ENCODE peak calls at places on chromosomes 5 and 9, in six cellular contexts. X is kidney, W is body of pancreas, M is cardiac muscle cell, Z is ovary, B is prostate gland. D is an unnamed sample.

GRCh38 chr5:61916621-61917620 is 389.1 kb upstream of the KIF2A start:
- DNase-seq in M (no peak), W (peak; percentile 25), X (no peak), B (peak; percentile 29), Z (no peak), D (no peak)

GRCh38 chr5:37716405-37716804 is 123.4 kb downstream of the GDNF start:
- DNase-seq in X (no peak), W (no peak), M (no peak), B (no peak), Z (no peak), D (no peak)

GRCh38 chr5:6273090-6273735 is 105.1 kb downstream of the MED10 start:
- DNase-seq in M (no peak), W (no peak), Z (no peak), B (no peak), X (no peak), D (no peak)

GRCh38 chr5:168747987-168748777 is 169.0 kb upstream of the PANK3 start:
- DNase-seq in B (no peak), W (no peak), Z (no peak), X (no peak), M (peak; percentile 73), D (no peak)

GRCh38 chr5:146002491-146002890 is 66.1 kb downstream of the SH3RF2 start:
- DNase-seq in B (no peak), M (no peak), X (no peak), W (no peak), Z (no peak), D (no peak)

GRCh38 chr5:137613554-137614265 is 114.6 kb upstream of the SPOCK1 start:
- DNase-seq in Z (no peak), X (no peak), W (no peak), B (no peak), M (no peak), D (no peak)

GRCh38 chr5:9198399-9198798 is 347.5 kb downstream of the SEMA5A start:
- DNase-seq in W (no peak), Z (no peak), B (no peak), X (no peak), M (peak; percentile 44), D (no peak)

GRCh38 chr9:12314589-12314988 is 378.6 kb upstream of the TYRP1 start:
- DNase-seq in Z (no peak), W (no peak), X (no peak), B (no peak), M (no peak), D (no peak)

GRCh38 chr5:79578876-79579275 is 33.4 kb upstream of the TENT2 start:
- DNase-seq in B (peak; percentile 66), Z (no peak), X (no peak), M (no peak), W (no peak), D (no peak)

GRCh38 chr9:116855881-116856662 is 169.0 kb downstream of the TRIM32 start:
- DNase-seq in B (peak; percentile 77), W (no peak), X (peak; percentile 78), M (no peak), Z (no peak), D (no peak)

GRCh38 chr9:73813546-73813945 is 661.9 kb downstream of the ANXA1 start:
- DNase-seq in M (no peak), W (no peak), Z (no peak), B (no peak), X (no peak), D (no peak)

GRCh38 chr9:78994476-78994875 is 577.3 kb upstream of the TLE4 start:
- DNase-seq in W (no peak), Z (no peak), B (no peak), M (no peak), X (no peak), D (no peak)

GRCh38 chr5:17127743-17128231 is 89.6 kb upstream of the BASP1 start:
- DNase-seq in M (no peak), X (no peak), Z (no peak), W (no peak), B (no peak), D (no peak)

GRCh38 chr5:9781882-9782281 is 151.7 kb upstream of the TAS2R1 start:
- DNase-seq in X (no peak), W (no peak), B (no peak), M (no peak), Z (no peak), D (no peak)

GRCh38 chr9:16150938-16151650 is 598.3 kb downstream of the CCDC171 start:
- DNase-seq in W (no peak), X (no peak), Z (no peak), B (no peak), M (no peak), D (no peak)

GRCh38 chr9:32703635-32704034 is 68.2 kb upstream of the TAF1L start:
- DNase-seq in B (no peak), X (no peak), W (no peak), Z (no peak), M (peak; percentile 8), D (no peak)

GRCh38 chr9:89635007-89635742 is 30.4 kb downstream of the GADD45G start:
- DNase-seq in M (no peak), W (peak; percentile 86), X (peak; percentile 80), B (no peak), Z (no peak), D (no peak)

GRCh38 chr5:141513627-141514329 is 24.9 kb downstream of the PCDHGC5 start:
- DNase-seq in Z (peak; percentile 84), W (peak; percentile 73), X (peak; percentile 92), M (peak; percentile 74), B (peak; percentile 70), D (peak; percentile 85)

GRCh38 chr5:127907907-127908306 is 175.7 kb upstream of the SLC12A2 start:
- DNase-seq in W (no peak), B (no peak), Z (no peak), X (no peak), M (no peak), D (no peak)
- H3K4me1 ChIP-seq in W (peaks cover 12% of the 10 kb centered on the region), B (no peaks in the 10 kb centered on the region), Z (no peaks in the 10 kb centered on the region), X (no peaks in the 10 kb centered on the region), M (no peaks in the 10 kb centered on the region), D (peaks cover 3% of the 10 kb centered on the region)

DNA sequence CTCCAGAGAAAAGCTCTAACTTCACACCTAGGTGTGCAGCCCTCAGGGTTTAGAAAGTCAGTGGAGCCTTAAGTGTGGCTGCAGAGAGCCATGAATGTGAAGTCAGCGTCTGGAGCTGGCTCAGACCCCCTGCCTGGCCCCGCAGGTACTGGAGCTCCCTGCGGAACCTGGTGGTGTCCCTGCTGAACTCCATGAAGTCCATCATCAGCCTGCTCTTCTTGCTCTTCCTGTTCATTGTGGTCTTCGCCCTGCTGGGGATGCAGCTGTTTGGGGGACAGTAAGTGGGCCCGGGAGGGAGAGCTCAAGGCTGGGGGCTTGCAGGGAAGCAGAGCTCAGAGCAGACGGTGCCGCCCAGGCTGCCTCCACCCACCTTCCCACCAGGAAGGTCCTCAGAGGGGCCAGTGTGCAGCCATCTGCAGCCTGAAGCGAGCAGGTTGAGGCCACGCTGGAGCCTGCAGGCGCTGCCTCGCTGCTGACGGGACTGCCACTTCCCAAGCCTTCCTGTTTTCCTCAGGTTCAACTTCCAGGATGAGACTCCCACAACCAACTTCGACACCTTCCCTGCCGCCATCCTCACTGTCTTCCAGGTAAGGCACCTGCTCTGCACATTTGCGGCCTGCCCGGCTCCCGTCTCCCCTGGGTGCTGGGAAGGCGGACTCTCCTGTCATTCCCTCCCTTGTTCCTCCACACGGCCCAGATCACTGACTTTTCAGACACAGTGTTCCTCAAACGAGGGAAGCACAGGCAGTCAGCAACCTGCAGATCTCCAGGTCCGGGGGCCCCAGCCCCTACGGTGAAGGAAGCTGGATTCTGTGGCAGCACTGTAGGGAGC is 108.9 kb downstream of the CACNA1B start:
- DNase-seq in Z (no peak), B (no peak), M (no peak), W (no peak), X (no peak), D (peak; percentile 23)
- H3K9me3 ChIP-seq in Z (no peaks in the 10 kb centered on the region), B (no peaks in the 10 kb centered on the region), M (no peaks in the 10 kb centered on the region), W (no peaks in the 10 kb centered on the region), X (no peaks in the 10 kb centered on the region), D (no peaks in the 10 kb centered on the region)

GRCh38 chr5:124746916-124747769 is 704 bp upstream of the ZNF608 start:
- DNase-seq in M (peak; percentile 96), B (peak; percentile 89), Z (peak; percentile 78), X (peak; percentile 93), W (peak; percentile 84), D (peak; percentile 87)

GRCh38 chr5:124743534-124744169 is 2.8 kb downstream of the ZNF608 start:
- DNase-seq in X (no peak), B (no peak), Z (no peak), W (peak; percentile 38), M (peak; percentile 61), D (no peak)

GRCh38 chr5:124744170-124744911 is 2.1 kb downstream of the ZNF608 start:
- DNase-seq in W (peak; percentile 75), X (peak; percentile 85), M (no peak), B (peak; percentile 53), Z (peak; percentile 57), D (peak; percentile 76)

GRCh38 chr5:124746252-124746915 is at the start of gene ZNF608:
- DNase-seq in B (peak; percentile 39), M (peak; percentile 53), Z (peak; percentile 36), W (peak; percentile 23), X (no peak), D (no peak)

GRCh38 chr5:124745367-124746251 is 830 bp downstream of the ZNF608 start:
- DNase-seq in W (no peak), Z (peak; percentile 16), B (peak; percentile 30), M (peak; percentile 56), X (no peak), D (no peak)
- H3K27ac ChIP-seq in W (peak overlapping the region; percentile 83), Z (peak overlapping the region; percentile 62), B (peak overlapping the region; percentile 87), M (peak overlapping the region; percentile 98), X (peak overlapping the region; percentile 88), D (peak overlapping the region; percentile 94)

GRCh38 chr9:121201738-121202533 is at the start of gene RAB14:
- DNase-seq in B (peak; percentile 99), W (peak; percentile 100), M (peak; percentile 100), Z (peak; percentile 100), X (peak; percentile 100), D (peak; percentile 99)

GRCh38 chr9:121200346-121200745 is 1.3 kb downstream of the RAB14 start:
- DNase-seq in M (no peak), X (no peak), W (no peak), B (no peak), Z (no peak), D (no peak)

GRCh38 chr9:121201045-121201737 is 478 bp downstream of the RAB14 start:
- DNase-seq in M (peak; percentile 65), X (peak; percentile 90), Z (peak; percentile 47), W (no peak), B (peak; percentile 15), D (no peak)

GRCh38 chr9:121198512-121199042 is 3.1 kb downstream of the RAB14 start:
- DNase-seq in M (no peak), Z (no peak), B (no peak), X (no peak), W (no peak), D (no peak)

GRCh38 chr9:121199921-121200320 is 1.7 kb downstream of the RAB14 start:
- DNase-seq in B (no peak), Z (no peak), W (no peak), M (no peak), X (no peak), D (no peak)
- H3K4me1 ChIP-seq in B (peaks cover 6% of the 10 kb centered on the region), Z (peaks cover 5% of the 10 kb centered on the region), W (peaks cover 53% of the 10 kb centered on the region), M (peaks cover 49% of the 10 kb centered on the region), X (peaks cover 48% of the 10 kb centered on the region), D (peaks cover 64% of the 10 kb centered on the region)

DNA sequence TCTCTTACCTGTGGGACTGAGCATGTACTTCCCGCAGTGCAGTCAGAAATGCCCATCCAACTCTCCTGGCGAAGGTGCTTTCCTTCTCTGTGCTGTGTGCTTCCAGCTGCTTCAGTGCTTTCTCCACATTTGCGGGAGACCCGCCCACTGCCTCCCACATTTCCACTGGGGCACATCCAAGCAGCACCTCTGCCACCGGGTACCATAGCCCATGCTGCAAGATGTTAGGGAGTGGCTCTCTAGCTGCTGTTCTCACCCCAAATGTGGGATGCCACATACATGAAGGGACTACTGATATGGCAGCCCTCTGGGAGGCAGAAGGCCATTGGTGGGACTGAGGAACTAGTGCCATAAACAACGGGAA is 8.8 kb downstream of the DMAC1 start:
- DNase-seq in W (no peak), Z (no peak), X (no peak), B (no peak), M (no peak), D (no peak)
- H3K9me3 ChIP-seq in W (no peaks in the 10 kb centered on the region), Z (no peaks in the 10 kb centered on the region), X (no peaks in the 10 kb centered on the region), B (no peaks in the 10 kb centered on the region), M (no peaks in the 10 kb centered on the region), D (no peaks in the 10 kb centered on the region)

D was measured in right atrium auricular region.